ENCODE peak calls at places on chromosomes 12 and 14, in ten cellular contexts. One of them, this sample, is unnamed.

GRCh38 chr12:103908877-103909276 is 21.3 kb upstream of the HSP90B1 start:
- DNase-seq in K562: no peak
- DNase-seq in GM12878: no peak
- DNase-seq in esophagus muscularis mucosa: no peak
- DNase-seq in HepG2: no peak
- DNase-seq in suprapubic skin: no peak
- DNase-seq in stomach: no peak
- DNase-seq in A549: no peak
- DNase-seq in H1: no peak
- DNase-seq in transverse colon: no peak
- DNase-seq in this sample: no peak

GRCh38 chr14:47674546-47675238 is 713 bp downstream of the MDGA2 start:
- DNase-seq in A549: no peak
- DNase-seq in H1: no peak
- DNase-seq in K562: no peak
- DNase-seq in esophagus muscularis mucosa: no peak
- DNase-seq in suprapubic skin: no peak
- DNase-seq in stomach: no peak
- DNase-seq in GM12878: no peak
- DNase-seq in HepG2: no peak
- DNase-seq in transverse colon: no peak
- DNase-seq in this sample: no peak

GRCh38 chr14:61891251-61891650 is 129.0 kb downstream of the SNAPC1 start:
- DNase-seq in esophagus muscularis mucosa: no peak
- DNase-seq in A549: no peak
- DNase-seq in transverse colon: no peak
- DNase-seq in HepG2: no peak
- DNase-seq in GM12878: no peak
- DNase-seq in stomach: no peak
- DNase-seq in K562: no peak
- DNase-seq in suprapubic skin: no peak
- DNase-seq in H1: no peak
- DNase-seq in this sample: no peak

GRCh38 chr14:70567791-70568190 is 32.7 kb downstream of the MED6 start:
- DNase-seq in esophagus muscularis mucosa: no peak
- DNase-seq in GM12878: no peak
- DNase-seq in K562: peak
- DNase-seq in transverse colon: no peak
- DNase-seq in suprapubic skin: no peak
- DNase-seq in HepG2: peak
- DNase-seq in stomach: no peak
- DNase-seq in A549: peak
- DNase-seq in H1: peak
- DNase-seq in this sample: no peak

GRCh38 chr14:75628816-75629215 is 31.9 kb downstream of the ERG28 start:
- DNase-seq in stomach: no peak
- DNase-seq in suprapubic skin: no peak
- DNase-seq in HepG2: no peak
- DNase-seq in GM12878: no peak
- DNase-seq in esophagus muscularis mucosa: no peak
- DNase-seq in transverse colon: no peak
- DNase-seq in A549: no peak
- DNase-seq in H1: no peak
- DNase-seq in K562: no peak
- DNase-seq in this sample: no peak

GRCh38 chr12:56020437-56021189 is at the start of gene IKZF4:
- DNase-seq in H1: no peak
- DNase-seq in stomach: no peak
- DNase-seq in transverse colon: no peak
- DNase-seq in esophagus muscularis mucosa: no peak
- DNase-seq in A549: no peak
- DNase-seq in GM12878: no peak
- DNase-seq in suprapubic skin: no peak
- DNase-seq in K562: peak
- DNase-seq in HepG2: no peak
- DNase-seq in this sample: peak

GRCh38 chr12:46554461-46554860 is 181.9 kb upstream of the SLC38A2 start:
- DNase-seq in suprapubic skin: no peak
- DNase-seq in A549: no peak
- DNase-seq in GM12878: no peak
- DNase-seq in H1: no peak
- DNase-seq in transverse colon: no peak
- DNase-seq in esophagus muscularis mucosa: no peak
- DNase-seq in K562: no peak
- DNase-seq in HepG2: no peak
- DNase-seq in stomach: no peak
- DNase-seq in this sample: no peak

GRCh38 chr12:132466241-132467188 is 23.4 kb upstream of the FBRSL1 start:
- DNase-seq in A549: no peak
- DNase-seq in transverse colon: no peak
- DNase-seq in H1: no peak
- DNase-seq in K562: no peak
- DNase-seq in GM12878: no peak
- DNase-seq in HepG2: no peak
- DNase-seq in esophagus muscularis mucosa: no peak
- DNase-seq in stomach: no peak
- DNase-seq in suprapubic skin: no peak
- DNase-seq in this sample: no peak

GRCh38 chr14:63966407-63966806 is 113.6 kb downstream of the SYNE2 start:
- DNase-seq in H1: no peak
- DNase-seq in HepG2: no peak
- DNase-seq in suprapubic skin: no peak
- DNase-seq in transverse colon: no peak
- DNase-seq in A549: no peak
- DNase-seq in esophagus muscularis mucosa: no peak
- DNase-seq in stomach: no peak
- DNase-seq in K562: no peak
- DNase-seq in GM12878: no peak
- DNase-seq in this sample: no peak

GRCh38 chr12:8697476-8698131 is at the start of gene RIMKLB:
- DNase-seq in GM12878: no peak
- DNase-seq in A549: peak
- DNase-seq in stomach: peak
- DNase-seq in HepG2: no peak
- DNase-seq in transverse colon: peak
- DNase-seq in H1: no peak
- DNase-seq in esophagus muscularis mucosa: peak
- DNase-seq in suprapubic skin: peak
- DNase-seq in K562: peak
- DNase-seq in this sample: peak

GRCh38 chr14:106276326-106277267 is 750.2 kb downstream of the TMEM121 start:
- DNase-seq in H1: no peak
- DNase-seq in suprapubic skin: no peak
- DNase-seq in esophagus muscularis mucosa: no peak
- DNase-seq in transverse colon: no peak
- DNase-seq in K562: no peak
- DNase-seq in GM12878: no peak
- DNase-seq in HepG2: no peak
- DNase-seq in stomach: no peak
- DNase-seq in A549: no peak
- DNase-seq in this sample: no peak

GRCh38 chr12:81815611-81816010 is 56.5 kb upstream of the PPFIA2 start:
- DNase-seq in GM12878: no peak
- DNase-seq in A549: no peak
- DNase-seq in suprapubic skin: no peak
- DNase-seq in stomach: no peak
- DNase-seq in transverse colon: no peak
- DNase-seq in H1: no peak
- DNase-seq in esophagus muscularis mucosa: no peak
- DNase-seq in K562: no peak
- DNase-seq in HepG2: no peak
- DNase-seq in this sample: no peak

GRCh38 chr14:50624447-50624846 is 43.7 kb downstream of the SAV1 start:
- DNase-seq in suprapubic skin: no peak
- DNase-seq in transverse colon: no peak
- DNase-seq in HepG2: no peak
- DNase-seq in H1: no peak
- DNase-seq in K562: no peak
- DNase-seq in GM12878: no peak
- DNase-seq in esophagus muscularis mucosa: no peak
- DNase-seq in A549: no peak
- DNase-seq in stomach: no peak
- DNase-seq in this sample: no peak

GRCh38 chr14:70724944-70725343 is 83.2 kb downstream of the TTC9 start:
- DNase-seq in esophagus muscularis mucosa: no peak
- DNase-seq in HepG2: no peak
- DNase-seq in suprapubic skin: no peak
- DNase-seq in A549: no peak
- DNase-seq in K562: no peak
- DNase-seq in stomach: no peak
- DNase-seq in transverse colon: no peak
- DNase-seq in GM12878: no peak
- DNase-seq in H1: no peak
- DNase-seq in this sample: no peak

GRCh38 chr12:1912580-1913376 is 5.7 kb downstream of the CACNA2D4 start:
- DNase-seq in K562: no peak
- DNase-seq in suprapubic skin: peak
- DNase-seq in stomach: peak
- DNase-seq in H1: no peak
- DNase-seq in HepG2: no peak
- DNase-seq in GM12878: no peak
- DNase-seq in transverse colon: no peak
- DNase-seq in esophagus muscularis mucosa: peak
- DNase-seq in A549: no peak
- DNase-seq in this sample: no peak

GRCh38 chr14:68549057-68549421 is 243.8 kb downstream of the ZFP36L1 start:
- DNase-seq in K562: no peak
- DNase-seq in A549: peak
- DNase-seq in HepG2: no peak
- DNase-seq in stomach: no peak
- DNase-seq in transverse colon: no peak
- DNase-seq in H1: no peak
- DNase-seq in suprapubic skin: no peak
- DNase-seq in esophagus muscularis mucosa: no peak
- DNase-seq in GM12878: no peak
- DNase-seq in this sample: peak

GRCh38 chr14:68549966-68550705 is 242.7 kb downstream of the ZFP36L1 start:
- DNase-seq in HepG2: no peak
- DNase-seq in suprapubic skin: no peak
- DNase-seq in GM12878: no peak
- DNase-seq in K562: no peak
- DNase-seq in esophagus muscularis mucosa: no peak
- DNase-seq in H1: no peak
- DNase-seq in A549: no peak
- DNase-seq in stomach: no peak
- DNase-seq in transverse colon: no peak
- DNase-seq in this sample: no peak

GRCh38 chr14:68548194-68549056 is 244.4 kb downstream of the ZFP36L1 start:
- DNase-seq in suprapubic skin: peak
- DNase-seq in H1: no peak
- DNase-seq in A549: peak
- DNase-seq in GM12878: no peak
- DNase-seq in HepG2: no peak
- DNase-seq in transverse colon: peak
- DNase-seq in K562: no peak
- DNase-seq in esophagus muscularis mucosa: peak
- DNase-seq in stomach: peak
- DNase-seq in this sample: peak

GRCh38 chr14:68546839-68547238 is 246.0 kb downstream of the ZFP36L1 start:
- DNase-seq in HepG2: no peak
- DNase-seq in H1: no peak
- DNase-seq in GM12878: no peak
- DNase-seq in stomach: no peak
- DNase-seq in K562: no peak
- DNase-seq in suprapubic skin: no peak
- DNase-seq in esophagus muscularis mucosa: peak
- DNase-seq in transverse colon: no peak
- DNase-seq in A549: no peak
- DNase-seq in this sample: no peak

GRCh38 chr14:68547305-68548193 is 245.3 kb downstream of the ZFP36L1 start:
- DNase-seq in GM12878: no peak
- DNase-seq in suprapubic skin: no peak
- DNase-seq in HepG2: no peak
- DNase-seq in H1: no peak
- DNase-seq in A549: peak
- DNase-seq in esophagus muscularis mucosa: peak
- DNase-seq in stomach: peak
- DNase-seq in K562: no peak
- DNase-seq in transverse colon: peak
- DNase-seq in this sample: peak
- TF ChIP-seq POLR2A in GM12878: no peak
- TF ChIP-seq POLR2A in suprapubic skin: no peak
- TF ChIP-seq POLR2A in HepG2: no peak
- TF ChIP-seq POLR2A in H1: no peak
- TF ChIP-seq POLR2A in A549: no peak
- TF ChIP-seq POLR2A in esophagus muscularis mucosa: no peak
- TF ChIP-seq POLR2A in stomach: no peak
- TF ChIP-seq POLR2A in K562: no peak
- TF ChIP-seq POLR2A in transverse colon: no peak
- TF ChIP-seq POLR2A in this sample: peak

DNA sequence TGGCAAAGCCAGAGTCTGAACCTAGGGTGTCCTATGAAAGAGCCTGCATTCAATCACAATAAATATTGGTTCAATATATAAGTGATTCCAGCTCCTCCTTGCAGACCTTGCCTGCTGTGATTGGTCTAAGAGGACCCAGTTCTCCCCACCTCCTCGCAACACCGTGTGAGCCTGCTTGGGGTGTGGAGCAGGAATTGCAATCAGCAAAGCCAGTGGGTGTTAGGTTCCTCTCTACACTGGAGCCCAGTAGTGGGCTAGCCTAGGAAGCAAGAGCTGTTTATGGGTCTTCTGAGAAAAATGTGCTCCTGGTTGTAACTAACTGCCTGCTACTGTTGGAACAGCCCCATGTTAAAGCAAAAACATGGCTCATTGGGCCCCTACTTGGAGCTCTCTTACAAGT is 3.5 kb upstream of the SELPLG start:
- DNase-seq in GM12878: no peak
- DNase-seq in stomach: no peak
- DNase-seq in transverse colon: no peak
- DNase-seq in suprapubic skin: no peak
- DNase-seq in K562: no peak
- DNase-seq in A549: no peak
- DNase-seq in esophagus muscularis mucosa: no peak
- DNase-seq in HepG2: no peak
- DNase-seq in H1: no peak
- DNase-seq in this sample: no peak
- TF ChIP-seq EP300 in GM12878: no peak
- TF ChIP-seq EP300 in stomach: no peak
- TF ChIP-seq EP300 in transverse colon: no peak
- TF ChIP-seq EP300 in suprapubic skin: no peak
- TF ChIP-seq EP300 in K562: no peak
- TF ChIP-seq EP300 in A549: no peak
- TF ChIP-seq EP300 in esophagus muscularis mucosa: no peak
- TF ChIP-seq EP300 in HepG2: no peak
- TF ChIP-seq EP300 in H1: no peak
- TF ChIP-seq EP300 in this sample: no peak

GRCh38 chr14:68981539-68981976 is 2.5 kb upstream of the ACTN1 start:
- DNase-seq in H1: no peak
- DNase-seq in K562: no peak
- DNase-seq in A549: no peak
- DNase-seq in GM12878: no peak
- DNase-seq in esophagus muscularis mucosa: no peak
- DNase-seq in HepG2: no peak
- DNase-seq in transverse colon: no peak
- DNase-seq in suprapubic skin: no peak
- DNase-seq in stomach: no peak
- DNase-seq in this sample: no peak
- TF ChIP-seq POLR2A in H1: no peak
- TF ChIP-seq POLR2A in K562: no peak
- TF ChIP-seq POLR2A in A549: no peak
- TF ChIP-seq POLR2A in GM12878: no peak
- TF ChIP-seq POLR2A in esophagus muscularis mucosa: no peak
- TF ChIP-seq POLR2A in HepG2: no peak
- TF ChIP-seq POLR2A in transverse colon: no peak
- TF ChIP-seq POLR2A in suprapubic skin: no peak
- TF ChIP-seq POLR2A in stomach: no peak
- TF ChIP-seq POLR2A in this sample: no peak

GRCh38 chr12:26636710-26637328 is 196.2 kb downstream of the ITPR2 start:
- DNase-seq in transverse colon: no peak
- DNase-seq in H1: no peak
- DNase-seq in K562: no peak
- DNase-seq in suprapubic skin: no peak
- DNase-seq in esophagus muscularis mucosa: no peak
- DNase-seq in HepG2: peak
- DNase-seq in A549: peak
- DNase-seq in GM12878: no peak
- DNase-seq in stomach: no peak
- DNase-seq in this sample: no peak
- TF ChIP-seq EP300 in transverse colon: no peak
- TF ChIP-seq EP300 in H1: no peak
- TF ChIP-seq EP300 in K562: no peak
- TF ChIP-seq EP300 in suprapubic skin: no peak
- TF ChIP-seq EP300 in esophagus muscularis mucosa: peak
- TF ChIP-seq EP300 in HepG2: peak
- TF ChIP-seq EP300 in A549: no peak
- TF ChIP-seq EP300 in GM12878: no peak
- TF ChIP-seq EP300 in stomach: no peak
- TF ChIP-seq EP300 in this sample: no peak

This sample was measured in ovary.